ENCODE peak calls at places on chromosomes 6 and 20, in six cellular contexts. Z is H1, E is A549, H is IMR-90, U is lung, F is suprapubic skin. I is an unnamed sample.

GRCh38 chr6:34792605-34793500 is 970 bp downstream of the BLTP3A start:
- DNase-seq in H (peak), Z (peak), U (peak), F (no peak), E (peak), I (peak)

GRCh38 chr20:16106191-16106849 is 466.9 kb downstream of the KIF16B start:
- DNase-seq in E (no peak), U (no peak), Z (no peak), F (no peak), H (no peak), I (no peak)

GRCh38 chr20:8005575-8006366 is 13.8 kb downstream of the TMX4 start:
- DNase-seq in F (no peak), H (no peak), U (no peak), Z (no peak), E (no peak), I (no peak)

GRCh38 chr6:38155144-38155543 is 335.6 kb downstream of the ZFAND3 start:
- DNase-seq in E (no peak), H (peak), Z (no peak), F (no peak), U (no peak), I (peak)

GRCh38 chr20:23203310-23203709 is 117.2 kb upstream of the CD93 start:
- DNase-seq in H (no peak), E (no peak), F (no peak), Z (no peak), U (no peak), I (no peak)

GRCh38 chr20:10619427-10619826 is 54.4 kb downstream of the JAG1 start:
- DNase-seq in F (no peak), Z (no peak), U (no peak), E (no peak), H (peak), I (peak)

GRCh38 chr6:125533710-125534397 is 215.6 kb upstream of the HEY2 start:
- DNase-seq in U (no peak), Z (peak), E (no peak), F (no peak), H (no peak), I (no peak)

GRCh38 chr6:52328721-52329120 is 33.2 kb upstream of the PAQR8 start:
- DNase-seq in U (no peak), H (no peak), E (no peak), F (no peak), Z (no peak), I (no peak)

GRCh38 chr20:34538671-34539123 is 19.8 kb upstream of the MAP1LC3A start:
- DNase-seq in F (no peak), Z (peak), U (peak), H (peak), E (no peak), I (peak)

GRCh38 chr6:4640139-4640538 is 136.1 kb upstream of the CDYL start:
- DNase-seq in H (peak), F (no peak), Z (no peak), E (no peak), U (no peak), I (peak)

GRCh38 chr6:77778527-77778926 is 125.7 kb downstream of the MEI4 start:
- DNase-seq in F (no peak), H (no peak), E (no peak), Z (no peak), U (no peak), I (no peak)

GRCh38 chr20:64057628-64058498 is 5.1 kb upstream of the TCEA2 start:
- DNase-seq in Z (peak), F (no peak), E (peak), H (peak), U (peak), I (peak)

GRCh38 chr6:167575201-167575696 is 250.4 kb downstream of the TTLL2 start:
- DNase-seq in Z (no peak), E (no peak), F (no peak), U (peak), H (no peak), I (no peak)

GRCh38 chr20:22795455-22795854 is 211.1 kb upstream of the FOXA2 start:
- DNase-seq in U (no peak), Z (no peak), E (no peak), H (no peak), F (no peak), I (no peak)

GRCh38 chr6:168060521-168060931 is 18.5 kb downstream of the FRMD1 start:
- DNase-seq in F (no peak), E (peak), Z (no peak), U (no peak), H (peak), I (peak)

GRCh38 chr6:135871878-135872277 is 20.4 kb downstream of the PDE7B start:
- DNase-seq in E (no peak), F (no peak), U (no peak), H (peak), Z (no peak), I (peak)

GRCh38 chr20:41054463-41055230 is 26.0 kb downstream of the TOP1 start:
- DNase-seq in U (no peak), H (no peak), F (no peak), E (no peak), Z (no peak), I (no peak)

GRCh38 chr20:57266251-57267157 is at the start of gene BMP7:
- DNase-seq in Z (peak), U (no peak), F (peak), H (no peak), E (no peak), I (no peak)

GRCh38 chr20:34654207-34654744 is 22.6 kb downstream of the PIGU start:
- DNase-seq in F (no peak), Z (no peak), U (no peak), H (no peak), E (no peak), I (no peak)

GRCh38 chr6:80466981-80467380 is 360.5 kb downstream of the BCKDHB start:
- DNase-seq in E (no peak), H (no peak), F (no peak), U (no peak), Z (no peak), I (peak)

GRCh38 chr6:11322252-11322885 is 89.9 kb upstream of the NEDD9 start:
- DNase-seq in H (no peak), Z (no peak), F (no peak), U (no peak), E (no peak), I (no peak)

GRCh38 chr6:73042892-73043291 is 182.4 kb downstream of the KHDC1L start:
- DNase-seq in U (no peak), E (no peak), H (no peak), Z (no peak), F (no peak), I (no peak)

GRCh38 chr6:117907600-117908245 is 659 bp downstream of the SLC35F1 start:
- DNase-seq in U (no peak), F (no peak), E (no peak), Z (peak), H (no peak), I (no peak)

GRCh38 chr6:138507977-138508675 is 8.8 kb upstream of the NHSL1 start:
- DNase-seq in H (no peak), E (no peak), U (no peak), Z (no peak), F (no peak), I (no peak)

GRCh38 chr6:109165392-109165964 is 70.2 kb downstream of the CEP57L1 start:
- DNase-seq in H (peak), Z (no peak), F (no peak), U (no peak), E (no peak), I (peak)

GRCh38 chr6:14447240-14447639 is 329.7 kb downstream of the CD83 start:
- DNase-seq in E (no peak), H (no peak), F (no peak), Z (no peak), U (no peak), I (no peak)

GRCh38 chr6:126721581-126722145 is 381.7 kb downstream of the CENPW start:
- DNase-seq in Z (no peak), E (no peak), U (no peak), H (peak), F (no peak), I (peak)

GRCh38 chr20:42749548-42749947 is 440.2 kb downstream of the PTPRT start:
- DNase-seq in F (no peak), U (no peak), E (no peak), H (no peak), Z (no peak), I (no peak)

GRCh38 chr6:164419099-164419498 is 890.3 kb downstream of the C6orf118 start:
- DNase-seq in U (no peak), E (no peak), Z (no peak), H (no peak), F (no peak), I (no peak)

GRCh38 chr6:50655848-50656453 is 57.4 kb upstream of the TFAP2D start:
- DNase-seq in E (peak), H (peak), U (no peak), Z (no peak), F (no peak), I (peak)

GRCh38 chr20:50538276-50538675 is 28.1 kb downstream of the PTPN1 start:
- DNase-seq in F (no peak), H (no peak), E (no peak), Z (no peak), U (no peak), I (no peak)

GRCh38 chr6:28982476-28983266 is 22.4 kb downstream of the ZNF311 start:
- DNase-seq in H (peak), E (peak), F (no peak), Z (no peak), U (no peak), I (peak)

GRCh38 chr6:152950240-152950639 is 32.6 kb downstream of the FBXO5 start:
- DNase-seq in Z (no peak), U (no peak), H (no peak), F (no peak), E (no peak), I (no peak)

GRCh38 chr20:2955257-2955950 is 82.1 kb downstream of the PTPRA start:
- DNase-seq in H (no peak), E (no peak), F (no peak), Z (no peak), U (no peak), I (no peak)

GRCh38 chr6:38684244-38684643 is 18.7 kb downstream of the GLO1 start:
- DNase-seq in U (no peak), H (no peak), F (no peak), E (no peak), Z (no peak), I (no peak)

GRCh38 chr6:139271056-139271455 is 20.7 kb downstream of the TXLNB start:
- DNase-seq in H (peak), E (no peak), Z (no peak), U (no peak), F (no peak), I (no peak)

GRCh38 chr6:20340459-20340858 is 61.2 kb upstream of the E2F3 start:
- DNase-seq in Z (no peak), E (no peak), U (no peak), F (no peak), H (no peak), I (no peak)

GRCh38 chr6:121780325-121781313 is 345.2 kb downstream of the GJA1 start:
- DNase-seq in Z (no peak), U (peak), F (peak), H (peak), E (peak), I (peak)

GRCh38 chr6:26031151-26031594 is 56.1 kb upstream of the HFE start:
- DNase-seq in E (no peak), F (no peak), H (no peak), Z (no peak), U (no peak), I (no peak)

GRCh38 chr6:130298258-130298657 is 67.6 kb upstream of the TMEM200A start:
- DNase-seq in Z (no peak), E (no peak), F (no peak), U (no peak), H (no peak), I (no peak)

GRCh38 chr6:130293800-130294199 is 71.0 kb upstream of the SAMD3 start:
- DNase-seq in Z (no peak), F (no peak), E (peak), U (no peak), H (peak), I (peak)

DNA sequence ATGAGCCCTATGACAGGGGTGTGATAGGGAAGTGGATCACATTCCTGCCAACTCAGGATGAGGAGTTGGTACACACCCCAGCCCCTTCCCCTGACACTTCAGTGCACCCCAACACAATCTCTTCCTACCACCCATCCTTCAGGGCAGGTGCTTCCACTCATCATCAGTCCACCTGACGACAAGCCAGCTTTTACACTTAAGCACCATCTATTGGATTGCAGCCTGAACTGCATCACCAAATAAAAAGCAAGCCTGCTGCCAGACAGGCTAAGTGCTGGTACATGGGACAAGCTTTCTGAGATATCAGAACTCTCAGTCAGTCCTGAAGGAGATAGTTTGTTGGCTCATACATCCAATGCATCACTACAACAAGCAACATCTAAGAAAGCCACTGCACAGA is 69.0 kb upstream of the TMEM200A start:
- DNase-seq in H (no peak), U (no peak), E (no peak), F (no peak), Z (no peak), I (no peak)
- TF ChIP-seq CTCF in H (no peak), U (no peak), E (no peak), F (no peak), Z (peak), I (peak)

GRCh38 chr6:133890941-133891813 is 2.3 kb downstream of the TCF21 start:
- DNase-seq in U (no peak), F (peak), E (peak), Z (peak), H (peak), I (peak)

GRCh38 chr6:133891814-133892443 is 3.0 kb downstream of the TCF21 start:
- DNase-seq in U (no peak), F (no peak), Z (no peak), H (no peak), E (no peak), I (no peak)

GRCh38 chr6:133887478-133887877 is 1.4 kb upstream of the TCF21 start:
- DNase-seq in F (no peak), H (no peak), U (no peak), Z (no peak), E (no peak), I (no peak)

GRCh38 chr6:133889557-133890301 is 816 bp downstream of the TCF21 start:
- DNase-seq in F (no peak), U (no peak), E (no peak), H (peak), Z (peak), I (peak)

GRCh38 chr6:133888931-133889556 is at the start of gene TCF21:
- DNase-seq in F (no peak), E (no peak), U (no peak), Z (peak), H (peak), I (peak)
- H3K4me3 ChIP-seq in F (peak), E (no peak), U (peak), Z (peak), H (peak), I (peak)

GRCh38 chr20:25514195-25514594 is 71.1 kb downstream of the NINL start:
- DNase-seq in E (no peak), H (no peak), U (no peak), F (no peak), Z (no peak), I (no peak)

GRCh38 chr20:25514747-25515340 is 70.5 kb downstream of the NINL start:
- DNase-seq in Z (no peak), E (no peak), U (no peak), F (no peak), H (no peak), I (no peak)

GRCh38 chr20:25512709-25513108 is 72.6 kb downstream of the NINL start:
- DNase-seq in F (peak), E (no peak), H (no peak), Z (no peak), U (no peak), I (no peak)

GRCh38 chr20:25521382-25521781 is 63.9 kb downstream of the NINL start:
- DNase-seq in E (no peak), U (no peak), Z (no peak), H (no peak), F (no peak), I (no peak)

GRCh38 chr20:25517124-25517523 is 68.2 kb downstream of the NINL start:
- DNase-seq in H (no peak), Z (no peak), E (no peak), F (no peak), U (no peak), I (no peak)
- TF ChIP-seq CTCF in H (no peak), Z (no peak), E (no peak), F (no peak), U (no peak), I (no peak)

GRCh38 chr6:75291744-75292143 is 7.2 kb upstream of the TMEM30A start:
- DNase-seq in Z (no peak), F (no peak), E (no peak), U (no peak), H (no peak), I (no peak)
- H3K4me3 ChIP-seq in Z (no peak), F (no peak), E (no peak), U (no peak), H (no peak), I (no peak)

GRCh38 chr20:20839771-20840170 is 127.3 kb upstream of the RALGAPA2 start:
- DNase-seq in H (no peak), U (no peak), Z (no peak), E (no peak), F (no peak), I (no peak)

GRCh38 chr20:20849126-20849525 is 136.7 kb upstream of the RALGAPA2 start:
- DNase-seq in H (no peak), F (no peak), E (no peak), Z (no peak), U (no peak), I (no peak)

GRCh38 chr20:20843982-20844381 is 131.5 kb upstream of the RALGAPA2 start:
- DNase-seq in Z (no peak), H (no peak), E (no peak), U (no peak), F (no peak), I (no peak)
- TF ChIP-seq CTCF in Z (peak), H (no peak), E (no peak), U (no peak), F (no peak), I (no peak)

GRCh38 chr6:3393796-3394195 is 63.1 kb downstream of the SLC22A23 start:
- DNase-seq in U (no peak), Z (no peak), F (no peak), E (no peak), H (no peak), I (no peak)
- H3K4me3 ChIP-seq in U (no peak), Z (no peak), F (no peak), E (no peak), H (no peak), I (no peak)

I was measured in cardiac fibroblast.